ENCODE peak calls at places on chromosomes 6 and 20, in five cellular contexts. H is stimulated activated CD4-positive, alpha-beta T cell treated with anti-CD3 and anti-CD28 coated beads, Interleukin-4, amount 100 ng/mL, for 24 hours; E is GOT3; A is AG08396; F is AG08395. T is an unnamed sample.

GRCh38 chr6:15978426-15978825 is 150.5 kb upstream of the MYLIP start:
- DNase-seq in H (no peak), E (no peak), A (no peak), F (no peak), T (no peak)

GRCh38 chr20:19981091-19981490 is 36.1 kb upstream of the NAA20 start:
- DNase-seq in H (no peak), E (no peak), A (no peak), F (no peak), T (no peak)

GRCh38 chr6:11854418-11855165 is 76.0 kb upstream of the ADTRP start:
- DNase-seq in H (no peak), E (no peak), A (peak), F (peak), T (peak)

GRCh38 chr20:58084566-58084965 is 143.9 kb downstream of the ANKRD60 start:
- DNase-seq in H (no peak), E (no peak), A (no peak), F (no peak), T (no peak)

GRCh38 chr6:133805876-133806275 is 83.0 kb upstream of the TCF21 start:
- DNase-seq in H (no peak), E (no peak), A (no peak), F (no peak), T (no peak)

GRCh38 chr20:37524859-37525708 is 2.6 kb downstream of the BLCAP start:
- DNase-seq in H (peak), E (no peak), A (peak), F (peak), T (no peak)

GRCh38 chr20:63699466-63700198 is 3.2 kb downstream of the TNFRSF6B start:
- DNase-seq in H (no peak), E (no peak), A (no peak), F (no peak), T (no peak)

GRCh38 chr6:88380083-88380482 is 213.9 kb upstream of the CNR1 start:
- DNase-seq in H (no peak), E (peak), A (peak), F (peak), T (peak)

GRCh38 chr6:43455034-43455747 is at the start of gene DLK2:
- DNase-seq in H (peak), E (no peak), A (peak), F (peak), T (peak)

GRCh38 chr6:44472250-44472945 is 84.9 kb downstream of the CDC5L start:
- DNase-seq in H (no peak), E (no peak), A (no peak), F (no peak), T (no peak)

GRCh38 chr6:109769213-109769612 is 78.1 kb downstream of the FIG4 start:
- DNase-seq in H (no peak), E (no peak), A (no peak), F (no peak), T (no peak)

GRCh38 chr6:3940703-3941102 is 91.5 kb downstream of the FAM50B start:
- DNase-seq in H (no peak), E (no peak), A (no peak), F (no peak), T (no peak)

GRCh38 chr6:15443119-15443518 is 197.2 kb downstream of the JARID2 start:
- DNase-seq in H (no peak), E (no peak), A (peak), F (peak), T (peak)

GRCh38 chr6:53928641-53929339 is 134.0 kb downstream of the LRRC1 start:
- DNase-seq in H (no peak), E (no peak), A (no peak), F (no peak), T (no peak)

GRCh38 chr20:63360850-63361497 is at the start of gene CHRNA4:
- DNase-seq in H (no peak), E (no peak), A (no peak), F (no peak), T (no peak)

GRCh38 chr6:15897063-15897934 is 231.6 kb upstream of the MYLIP start:
- DNase-seq in H (no peak), E (no peak), A (peak), F (peak), T (no peak)

GRCh38 chr20:58608096-58608840 is 42.8 kb upstream of the STX16 start:
- DNase-seq in H (no peak), E (no peak), A (no peak), F (no peak), T (no peak)

GRCh38 chr6:141290871-141291270 is 841.9 kb upstream of the GJE1 start:
- DNase-seq in H (no peak), E (no peak), A (no peak), F (no peak), T (no peak)

GRCh38 chr6:83057705-83058321 is 7.8 kb downstream of the UBE3D start:
- DNase-seq in H (peak), E (no peak), A (peak), F (peak), T (peak)

GRCh38 chr6:108565091-108565766 is 4.5 kb downstream of the FOXO3 start:
- DNase-seq in H (peak), E (no peak), A (no peak), F (no peak), T (no peak)

GRCh38 chr20:44863661-44864060 is 21.8 kb upstream of the YWHAB start:
- DNase-seq in H (no peak), E (no peak), A (no peak), F (no peak), T (no peak)

GRCh38 chr6:90646936-90647335 is 60.1 kb upstream of the MAP3K7 start:
- DNase-seq in H (no peak), E (no peak), A (no peak), F (no peak), T (no peak)

GRCh38 chr6:160344281-160344680 is 3.9 kb upstream of the SLC22A3 start:
- DNase-seq in H (no peak), E (no peak), A (no peak), F (no peak), T (no peak)

GRCh38 chr20:44833437-44833836 is 23.1 kb upstream of the RIMS4 start:
- DNase-seq in H (no peak), E (no peak), A (no peak), F (no peak), T (no peak)

GRCh38 chr20:1813674-1814635 is 81.3 kb upstream of the SIRPA start:
- DNase-seq in H (no peak), E (no peak), A (no peak), F (no peak), T (no peak)

GRCh38 chr20:16922834-16923233 is 174.7 kb downstream of the OTOR start:
- DNase-seq in H (no peak), E (no peak), A (peak), F (peak), T (peak)

GRCh38 chr6:112289039-112289566 is 34.7 kb upstream of the LAMA4 start:
- DNase-seq in H (no peak), E (no peak), A (peak), F (peak), T (no peak)

GRCh38 chr6:24910850-24911712 is 24.7 kb downstream of the RIPOR2 start:
- DNase-seq in H (peak), E (no peak), A (peak), F (peak), T (peak)

GRCh38 chr20:25191051-25191450 is 4.5 kb upstream of the ENTPD6 start:
- DNase-seq in H (no peak), E (no peak), A (no peak), F (no peak), T (no peak)

GRCh38 chr20:3121271-3121911 is 36.9 kb upstream of the AVP start:
- DNase-seq in H (no peak), E (no peak), A (no peak), F (no peak), T (no peak)

GRCh38 chr6:143337201-143337949 is 113.1 kb downstream of the ADAT2 start:
- DNase-seq in H (peak), E (no peak), A (no peak), F (no peak), T (no peak)

T was measured in hepatic stellate cell.